ENCODE peak calls at places on chromosome 2, in five cellular contexts. U, X, V, H and P are unnamed samples.

GRCh38 chr2:86079981-86080911 is 25.4 kb downstream of the POLR1A start:
- DNase-seq in U (peak; percentile 49), X (peak; percentile 80), V (peak; percentile 16), H (peak; percentile 71), P (peak; percentile 4)

GRCh38 chr2:189674374-189675112 is at the start of gene ANKAR:
- DNase-seq in U (no peak), X (peak; percentile 85), V (peak; percentile 12), H (peak; percentile 94), P (no peak)

GRCh38 chr2:65800998-65801397 is 368.6 kb upstream of the SPRED2 start:
- DNase-seq in U (no peak), X (no peak), V (no peak), H (peak; percentile 50), P (no peak)

GRCh38 chr2:96863575-96864342 is 5.9 kb upstream of the ANKRD39 start:
- DNase-seq in U (no peak), X (no peak), V (no peak), H (no peak), P (no peak)

GRCh38 chr2:19801367-19802087 is 100.3 kb downstream of the TTC32 start:
- DNase-seq in U (no peak), X (no peak), V (peak; percentile 76), H (peak; percentile 70), P (no peak)

GRCh38 chr2:20551231-20551944 is 99.5 kb downstream of the HS1BP3 start:
- DNase-seq in U (no peak), X (peak; percentile 55), V (no peak), H (no peak), P (no peak)

GRCh38 chr2:23231865-23232264 is 153.1 kb upstream of the KLHL29 start:
- DNase-seq in U (no peak), X (no peak), V (no peak), H (no peak), P (no peak)

GRCh38 chr2:179877601-179878364 is 16.4 kb upstream of the ZNF385B start:
- DNase-seq in U (no peak), X (no peak), V (no peak), H (no peak), P (no peak)

GRCh38 chr2:9440058-9440727 is 16.7 kb downstream of the CPSF3 start:
- DNase-seq in U (no peak), X (no peak), V (peak; percentile 40), H (no peak), P (no peak)

GRCh38 chr2:239257511-239257937 is 143.3 kb downstream of the HDAC4 start:
- DNase-seq in U (no peak), X (peak; percentile 1), V (no peak), H (no peak), P (peak; percentile 25)

GRCh38 chr2:174263989-174264388 is 15.7 kb upstream of the OLA1 start:
- DNase-seq in U (no peak), X (no peak), V (peak; percentile 84), H (no peak), P (peak; percentile 60)

GRCh38 chr2:229340086-229340760 is 69.1 kb upstream of the PID1 start:
- DNase-seq in U (no peak), X (no peak), V (no peak), H (no peak), P (no peak)

GRCh38 chr2:134181219-134181618 is 72.7 kb upstream of the MGAT5 start:
- DNase-seq in U (peak; percentile 4), X (no peak), V (peak; percentile 88), H (no peak), P (peak; percentile 58)

GRCh38 chr2:182593394-182593707 is 122.7 kb upstream of the DNAJC10 start:
- DNase-seq in U (peak; percentile 39), X (no peak), V (no peak), H (no peak), P (no peak)

GRCh38 chr2:54725343-54726099 is 2.1 kb downstream of the EML6 start:
- DNase-seq in U (no peak), X (no peak), V (no peak), H (no peak), P (no peak)